ENCODE peak calls at places on chromosomes 7 and 10, in eight cellular contexts. One of them, this sample, is unnamed.

GRCh38 chr10:36885746-36886145 is 239.7 kb upstream of the ANKRD30A start:
- DNase-seq in nucleus accumbens: no peak
- DNase-seq in NCI-H2029: no peak
- DNase-seq in stimulated activated CD4-positive, alpha-beta T cell treated with anti-CD3 and anti-CD28 coated beads, TNF-alpha, amount 100 ng/mL, for 24 hours: no peak
- DNase-seq in activated CD4-positive, alpha-beta T cell treated with anti-CD3 and anti-CD28 coated beads for 48 hours: no peak
- DNase-seq in NCI-H1105: no peak
- DNase-seq in AG09319: no peak
- DNase-seq in sciatic nerve: no peak
- DNase-seq in this sample: no peak

GRCh38 chr7:82268632-82269031 is 174.9 kb downstream of the CACNA2D1 start:
- DNase-seq in stimulated activated CD4-positive, alpha-beta T cell treated with anti-CD3 and anti-CD28 coated beads, TNF-alpha, amount 100 ng/mL, for 24 hours: no peak
- DNase-seq in activated CD4-positive, alpha-beta T cell treated with anti-CD3 and anti-CD28 coated beads for 48 hours: no peak
- DNase-seq in nucleus accumbens: no peak
- DNase-seq in NCI-H2029: no peak
- DNase-seq in NCI-H1105: no peak
- DNase-seq in AG09319: no peak
- DNase-seq in sciatic nerve: no peak
- DNase-seq in this sample: no peak

GRCh38 chr10:102230264-102230860 is 4.3 kb downstream of the ELOVL3 start:
- DNase-seq in NCI-H2029: peak
- DNase-seq in NCI-H1105: peak
- DNase-seq in sciatic nerve: peak
- DNase-seq in AG09319: no peak
- DNase-seq in nucleus accumbens: no peak
- DNase-seq in activated CD4-positive, alpha-beta T cell treated with anti-CD3 and anti-CD28 coated beads for 48 hours: peak
- DNase-seq in stimulated activated CD4-positive, alpha-beta T cell treated with anti-CD3 and anti-CD28 coated beads, TNF-alpha, amount 100 ng/mL, for 24 hours: no peak
- DNase-seq in this sample: no peak

GRCh38 chr7:74338366-74339108 is 49.3 kb downstream of the CLIP2 start:
- DNase-seq in NCI-H1105: no peak
- DNase-seq in sciatic nerve: no peak
- DNase-seq in NCI-H2029: no peak
- DNase-seq in AG09319: no peak
- DNase-seq in stimulated activated CD4-positive, alpha-beta T cell treated with anti-CD3 and anti-CD28 coated beads, TNF-alpha, amount 100 ng/mL, for 24 hours: no peak
- DNase-seq in nucleus accumbens: no peak
- DNase-seq in activated CD4-positive, alpha-beta T cell treated with anti-CD3 and anti-CD28 coated beads for 48 hours: no peak
- DNase-seq in this sample: no peak

GRCh38 chr10:127196955-127197432 is 603 bp upstream of the INSYN2A start:
- DNase-seq in sciatic nerve: no peak
- DNase-seq in NCI-H2029: no peak
- DNase-seq in activated CD4-positive, alpha-beta T cell treated with anti-CD3 and anti-CD28 coated beads for 48 hours: no peak
- DNase-seq in NCI-H1105: no peak
- DNase-seq in nucleus accumbens: no peak
- DNase-seq in AG09319: no peak
- DNase-seq in stimulated activated CD4-positive, alpha-beta T cell treated with anti-CD3 and anti-CD28 coated beads, TNF-alpha, amount 100 ng/mL, for 24 hours: no peak
- DNase-seq in this sample: no peak

GRCh38 chr7:148699024-148699771 is 495 bp downstream of the CUL1 start:
- DNase-seq in NCI-H2029: peak
- DNase-seq in sciatic nerve: peak
- DNase-seq in nucleus accumbens: peak
- DNase-seq in AG09319: no peak
- DNase-seq in stimulated activated CD4-positive, alpha-beta T cell treated with anti-CD3 and anti-CD28 coated beads, TNF-alpha, amount 100 ng/mL, for 24 hours: peak
- DNase-seq in NCI-H1105: no peak
- DNase-seq in activated CD4-positive, alpha-beta T cell treated with anti-CD3 and anti-CD28 coated beads for 48 hours: peak
- DNase-seq in this sample: peak

GRCh38 chr7:41391818-41392217 is 311.1 kb downstream of the INHBA start:
- DNase-seq in nucleus accumbens: no peak
- DNase-seq in sciatic nerve: no peak
- DNase-seq in NCI-H2029: no peak
- DNase-seq in NCI-H1105: no peak
- DNase-seq in stimulated activated CD4-positive, alpha-beta T cell treated with anti-CD3 and anti-CD28 coated beads, TNF-alpha, amount 100 ng/mL, for 24 hours: no peak
- DNase-seq in AG09319: no peak
- DNase-seq in activated CD4-positive, alpha-beta T cell treated with anti-CD3 and anti-CD28 coated beads for 48 hours: no peak
- DNase-seq in this sample: no peak

GRCh38 chr7:40755438-40755837 is 620.6 kb downstream of the SUGCT start:
- DNase-seq in NCI-H2029: no peak
- DNase-seq in NCI-H1105: no peak
- DNase-seq in stimulated activated CD4-positive, alpha-beta T cell treated with anti-CD3 and anti-CD28 coated beads, TNF-alpha, amount 100 ng/mL, for 24 hours: no peak
- DNase-seq in sciatic nerve: no peak
- DNase-seq in activated CD4-positive, alpha-beta T cell treated with anti-CD3 and anti-CD28 coated beads for 48 hours: no peak
- DNase-seq in AG09319: no peak
- DNase-seq in nucleus accumbens: no peak
- DNase-seq in this sample: no peak

GRCh38 chr10:113268186-113268585 is 284.7 kb upstream of the HABP2 start:
- DNase-seq in NCI-H1105: no peak
- DNase-seq in activated CD4-positive, alpha-beta T cell treated with anti-CD3 and anti-CD28 coated beads for 48 hours: no peak
- DNase-seq in sciatic nerve: no peak
- DNase-seq in stimulated activated CD4-positive, alpha-beta T cell treated with anti-CD3 and anti-CD28 coated beads, TNF-alpha, amount 100 ng/mL, for 24 hours: no peak
- DNase-seq in NCI-H2029: no peak
- DNase-seq in AG09319: peak
- DNase-seq in nucleus accumbens: no peak
- DNase-seq in this sample: no peak

GRCh38 chr7:151570366-151570915 is 50.7 kb upstream of the RHEB start:
- DNase-seq in nucleus accumbens: no peak
- DNase-seq in NCI-H1105: no peak
- DNase-seq in AG09319: no peak
- DNase-seq in activated CD4-positive, alpha-beta T cell treated with anti-CD3 and anti-CD28 coated beads for 48 hours: no peak
- DNase-seq in stimulated activated CD4-positive, alpha-beta T cell treated with anti-CD3 and anti-CD28 coated beads, TNF-alpha, amount 100 ng/mL, for 24 hours: no peak
- DNase-seq in sciatic nerve: no peak
- DNase-seq in NCI-H2029: no peak
- DNase-seq in this sample: no peak

GRCh38 chr10:22986771-22987542 is 59.1 kb downstream of the ARMC3 start:
- DNase-seq in AG09319: no peak
- DNase-seq in sciatic nerve: no peak
- DNase-seq in activated CD4-positive, alpha-beta T cell treated with anti-CD3 and anti-CD28 coated beads for 48 hours: no peak
- DNase-seq in nucleus accumbens: no peak
- DNase-seq in stimulated activated CD4-positive, alpha-beta T cell treated with anti-CD3 and anti-CD28 coated beads, TNF-alpha, amount 100 ng/mL, for 24 hours: no peak
- DNase-seq in NCI-H1105: peak
- DNase-seq in NCI-H2029: no peak
- DNase-seq in this sample: no peak

GRCh38 chr10:96585726-96586418 is 940 bp downstream of the TM9SF3 start:
- DNase-seq in AG09319: no peak
- DNase-seq in nucleus accumbens: no peak
- DNase-seq in stimulated activated CD4-positive, alpha-beta T cell treated with anti-CD3 and anti-CD28 coated beads, TNF-alpha, amount 100 ng/mL, for 24 hours: no peak
- DNase-seq in sciatic nerve: no peak
- DNase-seq in activated CD4-positive, alpha-beta T cell treated with anti-CD3 and anti-CD28 coated beads for 48 hours: no peak
- DNase-seq in NCI-H2029: no peak
- DNase-seq in NCI-H1105: no peak
- DNase-seq in this sample: no peak

GRCh38 chr10:86269332-86269731 is 97.3 kb downstream of the GRID1 start:
- DNase-seq in activated CD4-positive, alpha-beta T cell treated with anti-CD3 and anti-CD28 coated beads for 48 hours: no peak
- DNase-seq in sciatic nerve: peak
- DNase-seq in AG09319: no peak
- DNase-seq in stimulated activated CD4-positive, alpha-beta T cell treated with anti-CD3 and anti-CD28 coated beads, TNF-alpha, amount 100 ng/mL, for 24 hours: no peak
- DNase-seq in NCI-H2029: no peak
- DNase-seq in nucleus accumbens: no peak
- DNase-seq in NCI-H1105: no peak
- DNase-seq in this sample: no peak

GRCh38 chr7:141039366-141039765 is 24.6 kb upstream of the MRPS33 start:
- DNase-seq in nucleus accumbens: no peak
- DNase-seq in stimulated activated CD4-positive, alpha-beta T cell treated with anti-CD3 and anti-CD28 coated beads, TNF-alpha, amount 100 ng/mL, for 24 hours: no peak
- DNase-seq in NCI-H2029: no peak
- DNase-seq in activated CD4-positive, alpha-beta T cell treated with anti-CD3 and anti-CD28 coated beads for 48 hours: no peak
- DNase-seq in NCI-H1105: no peak
- DNase-seq in sciatic nerve: no peak
- DNase-seq in AG09319: no peak
- DNase-seq in this sample: no peak

GRCh38 chr10:73979428-73980407 is 18.2 kb upstream of the VCL start:
- DNase-seq in NCI-H2029: no peak
- DNase-seq in nucleus accumbens: no peak
- DNase-seq in NCI-H1105: no peak
- DNase-seq in AG09319: no peak
- DNase-seq in sciatic nerve: no peak
- DNase-seq in stimulated activated CD4-positive, alpha-beta T cell treated with anti-CD3 and anti-CD28 coated beads, TNF-alpha, amount 100 ng/mL, for 24 hours: no peak
- DNase-seq in activated CD4-positive, alpha-beta T cell treated with anti-CD3 and anti-CD28 coated beads for 48 hours: no peak
- DNase-seq in this sample: no peak